ENCODE peak calls at places on chromosomes 2 and 18, in four cellular contexts. T, W, P and V are unnamed samples.

GRCh38 chr2:215277942-215278341 is 33.9 kb upstream of the ATIC start:
- DNase-seq in T (no peak), P (no peak), W (no peak), V (no peak)

GRCh38 chr18:26925313-26925712 is 59.8 kb upstream of the AQP4 start:
- DNase-seq in W (no peak), T (no peak), P (no peak), V (no peak)

GRCh38 chr2:168254158-168254935 is 7.0 kb upstream of the STK39 start:
- DNase-seq in P (no peak), T (peak; percentile 50), W (no peak), V (no peak)

GRCh38 chr18:38966846-38967245 is 1401.2 kb upstream of the CELF4 start:
- DNase-seq in T (no peak), W (no peak), P (no peak), V (no peak)

GRCh38 chr2:125455110-125455509 is 1200.8 kb upstream of the GYPC start:
- DNase-seq in W (no peak), P (no peak), T (no peak), V (no peak)

GRCh38 chr18:64110692-64111480 is 38.0 kb downstream of the LINC00305 start:
- DNase-seq in W (no peak), T (no peak), P (no peak), V (no peak)

GRCh38 chr2:158542577-158542976 is 85.8 kb downstream of the PKP4 start:
- DNase-seq in P (no peak), W (no peak), T (no peak), V (no peak)

GRCh38 chr18:26456070-26456491 is 92.3 kb downstream of the KCTD1 start:
- DNase-seq in T (peak; percentile 10), P (no peak), W (no peak), V (no peak)

GRCh38 chr2:68432696-68433658 is 34.1 kb downstream of the FBXO48 start:
- DNase-seq in T (no peak), W (no peak), P (no peak), V (no peak)

GRCh38 chr2:88057437-88057844 is 1.9 kb upstream of the KRCC1 start:
- DNase-seq in P (no peak), T (no peak), W (peak; percentile 74), V (no peak)

GRCh38 chr2:134181219-134181618 is 72.7 kb upstream of the MGAT5 start:
- DNase-seq in P (peak; percentile 49), T (no peak), W (no peak), V (no peak)

GRCh38 chr2:69021027-69021426 is 8.0 kb downstream of the ANTXR1 start:
- DNase-seq in W (no peak), T (no peak), P (no peak), V (no peak)

GRCh38 chr2:237774811-237775553 is 23.6 kb upstream of the RBM44 start:
- DNase-seq in W (peak; percentile 36), P (peak; percentile 11), T (peak; percentile 79), V (peak; percentile 63)

GRCh38 chr2:47057732-47058012 is 97.4 kb downstream of the STPG4 start:
- DNase-seq in T (no peak), P (no peak), W (no peak), V (no peak)

GRCh38 chr2:12693509-12693908 is 23.2 kb upstream of the TRIB2 start:
- DNase-seq in W (no peak), P (no peak), T (no peak), V (no peak)

GRCh38 chr2:69482471-69482870 is 45.2 kb upstream of the NFU1 start:
- DNase-seq in P (no peak), W (no peak), T (no peak), V (no peak)

GRCh38 chr2:27907547-27907946 is 17.0 kb downstream of the BABAM2 start:
- DNase-seq in P (no peak), W (no peak), T (no peak), V (no peak)

GRCh38 chr2:181784556-181784955 is 104.2 kb upstream of the NEUROD1 start:
- DNase-seq in W (no peak), T (peak; percentile 39), P (no peak), V (no peak)

GRCh38 chr2:66428986-66429612 is 5.8 kb upstream of the MEIS1 start:
- DNase-seq in W (peak; percentile 36), P (no peak), T (peak; percentile 61), V (no peak)

GRCh38 chr2:112121682-112122254 is 16.4 kb upstream of the FBLN7 start:
- DNase-seq in P (no peak), W (no peak), T (peak; percentile 55), V (peak; percentile 21)

GRCh38 chr18:63098014-63098981 is 221.3 kb downstream of the BCL2 start:
- DNase-seq in T (no peak), W (no peak), P (peak; percentile 77), V (no peak)

GRCh38 chr18:33577688-33578370 is at the start of gene ASXL3:
- DNase-seq in T (no peak), W (no peak), P (no peak), V (peak; percentile 86)

GRCh38 chr2:168698959-168699358 is 103.5 kb upstream of the NOSTRIN start:
- DNase-seq in W (no peak), P (no peak), T (no peak), V (no peak)

GRCh38 chr2:12192762-12193161 is 446.3 kb downstream of the LPIN1 start:
- DNase-seq in T (no peak), W (no peak), P (no peak), V (no peak)

GRCh38 chr2:127577973-127578372 is 42.5 kb downstream of the MYO7B start:
- DNase-seq in P (no peak), T (no peak), W (no peak), V (no peak)
- TF ChIP-seq BHLHE40 in P (no peak), T (no peak), W (no peak), V (no peak)

DNA sequence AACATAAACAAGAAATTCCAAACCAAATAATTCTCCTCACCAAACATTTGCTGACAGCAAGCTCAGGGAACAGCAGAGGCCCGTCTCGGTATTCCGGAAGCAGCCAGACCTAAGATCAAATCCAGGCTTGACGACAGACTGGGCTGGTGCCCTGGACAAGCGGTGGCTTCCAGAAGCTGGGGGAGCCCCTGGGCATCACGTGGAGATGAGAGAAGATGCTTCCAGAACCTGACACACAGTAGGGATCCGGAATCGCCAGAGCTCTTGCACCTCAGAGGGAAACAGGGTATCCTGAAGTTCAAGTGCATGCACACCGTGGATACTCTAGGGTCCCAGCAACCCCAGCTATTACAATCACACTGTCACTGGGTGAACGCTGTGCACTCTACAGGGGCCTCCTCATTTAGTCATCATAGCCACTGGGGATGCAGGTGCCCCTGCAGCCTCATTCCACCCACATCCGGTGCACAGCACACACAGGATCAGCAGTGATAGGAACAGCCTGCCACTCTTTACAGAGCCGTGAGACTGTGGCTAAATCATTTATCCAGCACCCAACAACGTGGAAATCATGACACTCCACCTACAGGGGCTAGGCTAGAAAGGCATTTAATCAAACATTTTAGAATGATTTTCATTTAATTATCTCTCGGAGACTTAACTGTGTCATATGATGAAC is 102.6 kb downstream of the HDAC4 start:
- DNase-seq in P (no peak), T (no peak), W (no peak), V (no peak)
- TF ChIP-seq FOXK2 in P (no peak), T (no peak), W (no peak), V (no peak)

GRCh38 chr2:217988840-217989204 is 14.0 kb downstream of the TNS1 start:
- DNase-seq in T (no peak), P (no peak), W (no peak), V (no peak)
- TF ChIP-seq BHLHE40 in T (no peak), P (no peak), W (no peak), V (no peak)

GRCh38 chr18:41378628-41379027 is 576.4 kb upstream of the PIK3C3 start:
- DNase-seq in P (no peak), W (no peak), T (no peak), V (peak; percentile 5)
- TF ChIP-seq FOXK2 in P (no peak), W (no peak), T (no peak), V (no peak)

GRCh38 chr2:26150243-26150642 is 22.6 kb upstream of the GAREM2 start:
- DNase-seq in W (no peak), P (no peak), T (no peak), V (no peak)
- TF ChIP-seq BHLHE40 in W (no peak), P (no peak), T (no peak), V (no peak)

GRCh38 chr2:105438104-105438929 is 39.5 kb upstream of the FHL2 start:
- DNase-seq in P (no peak), T (no peak), W (peak; percentile 58), V (no peak)
- TF ChIP-seq FOXK2 in P (no peak), T (no peak), W (no peak), V (no peak)

DNA sequence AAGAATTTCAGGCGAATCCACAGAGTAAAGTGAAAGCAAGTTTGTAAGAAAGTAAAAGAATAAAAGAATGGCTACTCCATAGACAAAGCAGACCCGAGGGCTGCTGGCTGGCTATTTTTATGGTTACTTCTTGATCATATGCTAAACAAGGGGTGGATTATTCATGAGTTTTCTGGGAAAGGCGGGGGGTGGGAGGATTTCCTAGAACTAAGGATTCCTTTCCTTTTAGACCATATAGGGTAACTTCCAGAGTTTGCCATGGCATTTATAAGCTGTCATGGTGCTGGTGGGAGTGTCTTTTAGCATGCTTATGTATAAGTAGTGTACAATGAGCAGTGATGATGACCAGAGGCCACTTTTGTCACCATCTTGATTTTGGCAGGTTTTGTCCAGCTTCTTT is 59.8 kb downstream of the SLC4A3 start:
- DNase-seq in P (no peak), T (no peak), W (no peak), V (no peak)
- TF ChIP-seq BHLHE40 in P (no peak), T (no peak), W (no peak), V (no peak)